ENCODE peak calls at places on chromosomes 16 and 17, in ten cellular contexts. One of them, this sample, is unnamed.

GRCh38 chr17:63930951-63931575 is 1.1 kb downstream of the CD79B start:
- DNase-seq in activated T-helper 1 cell treated with anti-CD3 and anti-CD28 coated beads, Interleukin-12 subunit alpha, Interleukin-12 subunit beta, Interleukin-2, Interleukin-4 antibody, amounts not matched to agents 30 ng/mL and 10 ng/mL and 1 ng/mL, durations not matched to agents 14 hours and 24 hours and 36 hours: peak; percentile 54
- DNase-seq in Right ventricle myocardium superior: peak; percentile 88
- DNase-seq in GOT3: no peak
- DNase-seq in effector memory CD8-positive, alpha-beta T cell: peak; percentile 44
- DNase-seq in glomerular endothelial cell: no peak
- DNase-seq in stimulated activated CD8-positive, alpha-beta memory T cell treated with anti-CD3 and anti-CD28 coated beads, Interleukin-15, amount 100 ng/mL, for 24 hours: no peak
- DNase-seq in stimulated activated naive CD8-positive, alpha-beta T cell treated with anti-CD3 and anti-CD28 coated beads, Interleukin-15, amount 100 ng/mL, for 72 hours: peak; percentile 55
- DNase-seq in ELF-1: peak; percentile 66
- DNase-seq in gastrocnemius medialis: no peak
- DNase-seq in this sample: no peak

GRCh38 chr17:8918811-8919210 is 46.7 kb downstream of the PIK3R5 start:
- DNase-seq in stimulated activated CD8-positive, alpha-beta memory T cell treated with anti-CD3 and anti-CD28 coated beads, Interleukin-15, amount 100 ng/mL, for 24 hours: no peak
- DNase-seq in glomerular endothelial cell: no peak
- DNase-seq in stimulated activated naive CD8-positive, alpha-beta T cell treated with anti-CD3 and anti-CD28 coated beads, Interleukin-15, amount 100 ng/mL, for 72 hours: no peak
- DNase-seq in Right ventricle myocardium superior: no peak
- DNase-seq in effector memory CD8-positive, alpha-beta T cell: no peak
- DNase-seq in activated T-helper 1 cell treated with anti-CD3 and anti-CD28 coated beads, Interleukin-12 subunit alpha, Interleukin-12 subunit beta, Interleukin-2, Interleukin-4 antibody, amounts not matched to agents 30 ng/mL and 10 ng/mL and 1 ng/mL, durations not matched to agents 14 hours and 24 hours and 36 hours: no peak
- DNase-seq in ELF-1: no peak
- DNase-seq in gastrocnemius medialis: no peak
- DNase-seq in GOT3: no peak
- DNase-seq in this sample: no peak

GRCh38 chr17:15381707-15382106 is 40.3 kb upstream of the TEKT3 start:
- DNase-seq in stimulated activated naive CD8-positive, alpha-beta T cell treated with anti-CD3 and anti-CD28 coated beads, Interleukin-15, amount 100 ng/mL, for 72 hours: no peak
- DNase-seq in ELF-1: no peak
- DNase-seq in stimulated activated CD8-positive, alpha-beta memory T cell treated with anti-CD3 and anti-CD28 coated beads, Interleukin-15, amount 100 ng/mL, for 24 hours: no peak
- DNase-seq in glomerular endothelial cell: no peak
- DNase-seq in activated T-helper 1 cell treated with anti-CD3 and anti-CD28 coated beads, Interleukin-12 subunit alpha, Interleukin-12 subunit beta, Interleukin-2, Interleukin-4 antibody, amounts not matched to agents 30 ng/mL and 10 ng/mL and 1 ng/mL, durations not matched to agents 14 hours and 24 hours and 36 hours: no peak
- DNase-seq in gastrocnemius medialis: no peak
- DNase-seq in GOT3: no peak
- DNase-seq in Right ventricle myocardium superior: no peak
- DNase-seq in effector memory CD8-positive, alpha-beta T cell: no peak
- DNase-seq in this sample: no peak

GRCh38 chr16:60929-61878 is 7.6 kb downstream of the SNRNP25 start:
- DNase-seq in ELF-1: no peak
- DNase-seq in gastrocnemius medialis: no peak
- DNase-seq in stimulated activated CD8-positive, alpha-beta memory T cell treated with anti-CD3 and anti-CD28 coated beads, Interleukin-15, amount 100 ng/mL, for 24 hours: no peak
- DNase-seq in activated T-helper 1 cell treated with anti-CD3 and anti-CD28 coated beads, Interleukin-12 subunit alpha, Interleukin-12 subunit beta, Interleukin-2, Interleukin-4 antibody, amounts not matched to agents 30 ng/mL and 10 ng/mL and 1 ng/mL, durations not matched to agents 14 hours and 24 hours and 36 hours: no peak
- DNase-seq in GOT3: no peak
- DNase-seq in effector memory CD8-positive, alpha-beta T cell: no peak
- DNase-seq in glomerular endothelial cell: no peak
- DNase-seq in stimulated activated naive CD8-positive, alpha-beta T cell treated with anti-CD3 and anti-CD28 coated beads, Interleukin-15, amount 100 ng/mL, for 72 hours: no peak
- DNase-seq in Right ventricle myocardium superior: no peak
- DNase-seq in this sample: no peak

GRCh38 chr16:70290949-70291519 is 1.7 kb upstream of the AARS1 start:
- DNase-seq in activated T-helper 1 cell treated with anti-CD3 and anti-CD28 coated beads, Interleukin-12 subunit alpha, Interleukin-12 subunit beta, Interleukin-2, Interleukin-4 antibody, amounts not matched to agents 30 ng/mL and 10 ng/mL and 1 ng/mL, durations not matched to agents 14 hours and 24 hours and 36 hours: no peak
- DNase-seq in stimulated activated naive CD8-positive, alpha-beta T cell treated with anti-CD3 and anti-CD28 coated beads, Interleukin-15, amount 100 ng/mL, for 72 hours: no peak
- DNase-seq in effector memory CD8-positive, alpha-beta T cell: no peak
- DNase-seq in Right ventricle myocardium superior: no peak
- DNase-seq in ELF-1: no peak
- DNase-seq in GOT3: no peak
- DNase-seq in stimulated activated CD8-positive, alpha-beta memory T cell treated with anti-CD3 and anti-CD28 coated beads, Interleukin-15, amount 100 ng/mL, for 24 hours: no peak
- DNase-seq in glomerular endothelial cell: no peak
- DNase-seq in gastrocnemius medialis: no peak
- DNase-seq in this sample: no peak

GRCh38 chr17:66272699-66273390 is 29.6 kb upstream of the PRKCA start:
- DNase-seq in gastrocnemius medialis: no peak
- DNase-seq in ELF-1: no peak
- DNase-seq in stimulated activated CD8-positive, alpha-beta memory T cell treated with anti-CD3 and anti-CD28 coated beads, Interleukin-15, amount 100 ng/mL, for 24 hours: no peak
- DNase-seq in glomerular endothelial cell: no peak
- DNase-seq in activated T-helper 1 cell treated with anti-CD3 and anti-CD28 coated beads, Interleukin-12 subunit alpha, Interleukin-12 subunit beta, Interleukin-2, Interleukin-4 antibody, amounts not matched to agents 30 ng/mL and 10 ng/mL and 1 ng/mL, durations not matched to agents 14 hours and 24 hours and 36 hours: no peak
- DNase-seq in stimulated activated naive CD8-positive, alpha-beta T cell treated with anti-CD3 and anti-CD28 coated beads, Interleukin-15, amount 100 ng/mL, for 72 hours: no peak
- DNase-seq in GOT3: no peak
- DNase-seq in Right ventricle myocardium superior: no peak
- DNase-seq in effector memory CD8-positive, alpha-beta T cell: no peak
- DNase-seq in this sample: no peak

GRCh38 chr16:55717326-55717725 is 61.5 kb downstream of the SLC6A2 start:
- DNase-seq in stimulated activated CD8-positive, alpha-beta memory T cell treated with anti-CD3 and anti-CD28 coated beads, Interleukin-15, amount 100 ng/mL, for 24 hours: no peak
- DNase-seq in GOT3: no peak
- DNase-seq in stimulated activated naive CD8-positive, alpha-beta T cell treated with anti-CD3 and anti-CD28 coated beads, Interleukin-15, amount 100 ng/mL, for 72 hours: no peak
- DNase-seq in ELF-1: no peak
- DNase-seq in Right ventricle myocardium superior: no peak
- DNase-seq in effector memory CD8-positive, alpha-beta T cell: no peak
- DNase-seq in activated T-helper 1 cell treated with anti-CD3 and anti-CD28 coated beads, Interleukin-12 subunit alpha, Interleukin-12 subunit beta, Interleukin-2, Interleukin-4 antibody, amounts not matched to agents 30 ng/mL and 10 ng/mL and 1 ng/mL, durations not matched to agents 14 hours and 24 hours and 36 hours: no peak
- DNase-seq in glomerular endothelial cell: no peak
- DNase-seq in gastrocnemius medialis: no peak
- DNase-seq in this sample: no peak

GRCh38 chr16:58464916-58465731 is 34.8 kb upstream of the NDRG4 start:
- DNase-seq in stimulated activated CD8-positive, alpha-beta memory T cell treated with anti-CD3 and anti-CD28 coated beads, Interleukin-15, amount 100 ng/mL, for 24 hours: no peak
- DNase-seq in stimulated activated naive CD8-positive, alpha-beta T cell treated with anti-CD3 and anti-CD28 coated beads, Interleukin-15, amount 100 ng/mL, for 72 hours: no peak
- DNase-seq in Right ventricle myocardium superior: no peak
- DNase-seq in effector memory CD8-positive, alpha-beta T cell: no peak
- DNase-seq in GOT3: no peak
- DNase-seq in gastrocnemius medialis: no peak
- DNase-seq in activated T-helper 1 cell treated with anti-CD3 and anti-CD28 coated beads, Interleukin-12 subunit alpha, Interleukin-12 subunit beta, Interleukin-2, Interleukin-4 antibody, amounts not matched to agents 30 ng/mL and 10 ng/mL and 1 ng/mL, durations not matched to agents 14 hours and 24 hours and 36 hours: no peak
- DNase-seq in glomerular endothelial cell: no peak
- DNase-seq in ELF-1: peak; percentile 59
- DNase-seq in this sample: no peak

GRCh38 chr16:27311449-27311831 is 2.3 kb upstream of the IL4R start:
- DNase-seq in stimulated activated CD8-positive, alpha-beta memory T cell treated with anti-CD3 and anti-CD28 coated beads, Interleukin-15, amount 100 ng/mL, for 24 hours: no peak
- DNase-seq in stimulated activated naive CD8-positive, alpha-beta T cell treated with anti-CD3 and anti-CD28 coated beads, Interleukin-15, amount 100 ng/mL, for 72 hours: no peak
- DNase-seq in effector memory CD8-positive, alpha-beta T cell: no peak
- DNase-seq in glomerular endothelial cell: no peak
- DNase-seq in ELF-1: no peak
- DNase-seq in Right ventricle myocardium superior: no peak
- DNase-seq in activated T-helper 1 cell treated with anti-CD3 and anti-CD28 coated beads, Interleukin-12 subunit alpha, Interleukin-12 subunit beta, Interleukin-2, Interleukin-4 antibody, amounts not matched to agents 30 ng/mL and 10 ng/mL and 1 ng/mL, durations not matched to agents 14 hours and 24 hours and 36 hours: no peak
- DNase-seq in gastrocnemius medialis: no peak
- DNase-seq in GOT3: no peak
- DNase-seq in this sample: no peak

GRCh38 chr16:30054959-30055553 is 10.5 kb upstream of the ALDOA start:
- DNase-seq in GOT3: no peak
- DNase-seq in stimulated activated CD8-positive, alpha-beta memory T cell treated with anti-CD3 and anti-CD28 coated beads, Interleukin-15, amount 100 ng/mL, for 24 hours: no peak
- DNase-seq in stimulated activated naive CD8-positive, alpha-beta T cell treated with anti-CD3 and anti-CD28 coated beads, Interleukin-15, amount 100 ng/mL, for 72 hours: peak; percentile 62
- DNase-seq in ELF-1: peak; percentile 85
- DNase-seq in glomerular endothelial cell: no peak
- DNase-seq in effector memory CD8-positive, alpha-beta T cell: peak; percentile 35
- DNase-seq in Right ventricle myocardium superior: no peak
- DNase-seq in gastrocnemius medialis: no peak
- DNase-seq in activated T-helper 1 cell treated with anti-CD3 and anti-CD28 coated beads, Interleukin-12 subunit alpha, Interleukin-12 subunit beta, Interleukin-2, Interleukin-4 antibody, amounts not matched to agents 30 ng/mL and 10 ng/mL and 1 ng/mL, durations not matched to agents 14 hours and 24 hours and 36 hours: peak; percentile 39
- DNase-seq in this sample: no peak

GRCh38 chr17:9158545-9159452 is 137.5 kb downstream of the NTN1 start:
- DNase-seq in effector memory CD8-positive, alpha-beta T cell: no peak
- DNase-seq in activated T-helper 1 cell treated with anti-CD3 and anti-CD28 coated beads, Interleukin-12 subunit alpha, Interleukin-12 subunit beta, Interleukin-2, Interleukin-4 antibody, amounts not matched to agents 30 ng/mL and 10 ng/mL and 1 ng/mL, durations not matched to agents 14 hours and 24 hours and 36 hours: no peak
- DNase-seq in Right ventricle myocardium superior: no peak
- DNase-seq in gastrocnemius medialis: no peak
- DNase-seq in glomerular endothelial cell: no peak
- DNase-seq in GOT3: no peak
- DNase-seq in stimulated activated CD8-positive, alpha-beta memory T cell treated with anti-CD3 and anti-CD28 coated beads, Interleukin-15, amount 100 ng/mL, for 24 hours: no peak
- DNase-seq in stimulated activated naive CD8-positive, alpha-beta T cell treated with anti-CD3 and anti-CD28 coated beads, Interleukin-15, amount 100 ng/mL, for 72 hours: no peak
- DNase-seq in ELF-1: no peak
- DNase-seq in this sample: no peak

GRCh38 chr16:84562174-84562815 is 55.6 kb downstream of the COTL1 start:
- DNase-seq in effector memory CD8-positive, alpha-beta T cell: no peak
- DNase-seq in gastrocnemius medialis: no peak
- DNase-seq in activated T-helper 1 cell treated with anti-CD3 and anti-CD28 coated beads, Interleukin-12 subunit alpha, Interleukin-12 subunit beta, Interleukin-2, Interleukin-4 antibody, amounts not matched to agents 30 ng/mL and 10 ng/mL and 1 ng/mL, durations not matched to agents 14 hours and 24 hours and 36 hours: no peak
- DNase-seq in stimulated activated naive CD8-positive, alpha-beta T cell treated with anti-CD3 and anti-CD28 coated beads, Interleukin-15, amount 100 ng/mL, for 72 hours: no peak
- DNase-seq in glomerular endothelial cell: no peak
- DNase-seq in GOT3: no peak
- DNase-seq in Right ventricle myocardium superior: peak; percentile 56
- DNase-seq in stimulated activated CD8-positive, alpha-beta memory T cell treated with anti-CD3 and anti-CD28 coated beads, Interleukin-15, amount 100 ng/mL, for 24 hours: no peak
- DNase-seq in ELF-1: no peak
- DNase-seq in this sample: no peak

GRCh38 chr17:67221062-67221998 is 23.7 kb downstream of the HELZ start:
- DNase-seq in activated T-helper 1 cell treated with anti-CD3 and anti-CD28 coated beads, Interleukin-12 subunit alpha, Interleukin-12 subunit beta, Interleukin-2, Interleukin-4 antibody, amounts not matched to agents 30 ng/mL and 10 ng/mL and 1 ng/mL, durations not matched to agents 14 hours and 24 hours and 36 hours: peak; percentile 25
- DNase-seq in ELF-1: peak; percentile 53
- DNase-seq in stimulated activated CD8-positive, alpha-beta memory T cell treated with anti-CD3 and anti-CD28 coated beads, Interleukin-15, amount 100 ng/mL, for 24 hours: no peak
- DNase-seq in GOT3: no peak
- DNase-seq in Right ventricle myocardium superior: no peak
- DNase-seq in glomerular endothelial cell: peak; percentile 36
- DNase-seq in effector memory CD8-positive, alpha-beta T cell: peak; percentile 56
- DNase-seq in stimulated activated naive CD8-positive, alpha-beta T cell treated with anti-CD3 and anti-CD28 coated beads, Interleukin-15, amount 100 ng/mL, for 72 hours: peak; percentile 23
- DNase-seq in gastrocnemius medialis: peak; percentile 25
- DNase-seq in this sample: no peak

GRCh38 chr17:17940451-17940911 is 31.7 kb downstream of the TOM1L2 start:
- DNase-seq in stimulated activated naive CD8-positive, alpha-beta T cell treated with anti-CD3 and anti-CD28 coated beads, Interleukin-15, amount 100 ng/mL, for 72 hours: no peak
- DNase-seq in stimulated activated CD8-positive, alpha-beta memory T cell treated with anti-CD3 and anti-CD28 coated beads, Interleukin-15, amount 100 ng/mL, for 24 hours: no peak
- DNase-seq in gastrocnemius medialis: no peak
- DNase-seq in effector memory CD8-positive, alpha-beta T cell: no peak
- DNase-seq in glomerular endothelial cell: no peak
- DNase-seq in GOT3: no peak
- DNase-seq in ELF-1: no peak
- DNase-seq in Right ventricle myocardium superior: no peak
- DNase-seq in activated T-helper 1 cell treated with anti-CD3 and anti-CD28 coated beads, Interleukin-12 subunit alpha, Interleukin-12 subunit beta, Interleukin-2, Interleukin-4 antibody, amounts not matched to agents 30 ng/mL and 10 ng/mL and 1 ng/mL, durations not matched to agents 14 hours and 24 hours and 36 hours: no peak
- DNase-seq in this sample: no peak

GRCh38 chr17:19383681-19384470 is 3.1 kb downstream of the MFAP4 start:
- DNase-seq in gastrocnemius medialis: peak; percentile 47
- DNase-seq in activated T-helper 1 cell treated with anti-CD3 and anti-CD28 coated beads, Interleukin-12 subunit alpha, Interleukin-12 subunit beta, Interleukin-2, Interleukin-4 antibody, amounts not matched to agents 30 ng/mL and 10 ng/mL and 1 ng/mL, durations not matched to agents 14 hours and 24 hours and 36 hours: no peak
- DNase-seq in effector memory CD8-positive, alpha-beta T cell: no peak
- DNase-seq in stimulated activated naive CD8-positive, alpha-beta T cell treated with anti-CD3 and anti-CD28 coated beads, Interleukin-15, amount 100 ng/mL, for 72 hours: no peak
- DNase-seq in stimulated activated CD8-positive, alpha-beta memory T cell treated with anti-CD3 and anti-CD28 coated beads, Interleukin-15, amount 100 ng/mL, for 24 hours: no peak
- DNase-seq in ELF-1: no peak
- DNase-seq in glomerular endothelial cell: no peak
- DNase-seq in GOT3: no peak
- DNase-seq in Right ventricle myocardium superior: peak; percentile 68
- DNase-seq in this sample: no peak

GRCh38 chr16:1614226-1615102 is 2.3 kb downstream of the CRAMP1 start:
- DNase-seq in GOT3: no peak
- DNase-seq in Right ventricle myocardium superior: peak; percentile 47
- DNase-seq in activated T-helper 1 cell treated with anti-CD3 and anti-CD28 coated beads, Interleukin-12 subunit alpha, Interleukin-12 subunit beta, Interleukin-2, Interleukin-4 antibody, amounts not matched to agents 30 ng/mL and 10 ng/mL and 1 ng/mL, durations not matched to agents 14 hours and 24 hours and 36 hours: no peak
- DNase-seq in ELF-1: peak; percentile 18
- DNase-seq in effector memory CD8-positive, alpha-beta T cell: no peak
- DNase-seq in stimulated activated naive CD8-positive, alpha-beta T cell treated with anti-CD3 and anti-CD28 coated beads, Interleukin-15, amount 100 ng/mL, for 72 hours: peak; percentile 35
- DNase-seq in stimulated activated CD8-positive, alpha-beta memory T cell treated with anti-CD3 and anti-CD28 coated beads, Interleukin-15, amount 100 ng/mL, for 24 hours: no peak
- DNase-seq in glomerular endothelial cell: no peak
- DNase-seq in gastrocnemius medialis: no peak
- DNase-seq in this sample: no peak

GRCh38 chr16:2836646-2837508 is 6.8 kb downstream of the ZG16B start:
- DNase-seq in ELF-1: no peak
- DNase-seq in stimulated activated naive CD8-positive, alpha-beta T cell treated with anti-CD3 and anti-CD28 coated beads, Interleukin-15, amount 100 ng/mL, for 72 hours: no peak
- DNase-seq in Right ventricle myocardium superior: no peak
- DNase-seq in glomerular endothelial cell: no peak
- DNase-seq in effector memory CD8-positive, alpha-beta T cell: no peak
- DNase-seq in stimulated activated CD8-positive, alpha-beta memory T cell treated with anti-CD3 and anti-CD28 coated beads, Interleukin-15, amount 100 ng/mL, for 24 hours: no peak
- DNase-seq in activated T-helper 1 cell treated with anti-CD3 and anti-CD28 coated beads, Interleukin-12 subunit alpha, Interleukin-12 subunit beta, Interleukin-2, Interleukin-4 antibody, amounts not matched to agents 30 ng/mL and 10 ng/mL and 1 ng/mL, durations not matched to agents 14 hours and 24 hours and 36 hours: no peak
- DNase-seq in GOT3: no peak
- DNase-seq in gastrocnemius medialis: no peak
- DNase-seq in this sample: no peak

GRCh38 chr17:58309918-58310259 is 18.7 kb downstream of the TSPOAP1 start:
- DNase-seq in glomerular endothelial cell: no peak
- DNase-seq in Right ventricle myocardium superior: no peak
- DNase-seq in ELF-1: no peak
- DNase-seq in activated T-helper 1 cell treated with anti-CD3 and anti-CD28 coated beads, Interleukin-12 subunit alpha, Interleukin-12 subunit beta, Interleukin-2, Interleukin-4 antibody, amounts not matched to agents 30 ng/mL and 10 ng/mL and 1 ng/mL, durations not matched to agents 14 hours and 24 hours and 36 hours: no peak
- DNase-seq in stimulated activated CD8-positive, alpha-beta memory T cell treated with anti-CD3 and anti-CD28 coated beads, Interleukin-15, amount 100 ng/mL, for 24 hours: no peak
- DNase-seq in stimulated activated naive CD8-positive, alpha-beta T cell treated with anti-CD3 and anti-CD28 coated beads, Interleukin-15, amount 100 ng/mL, for 72 hours: no peak
- DNase-seq in gastrocnemius medialis: no peak
- DNase-seq in GOT3: no peak
- DNase-seq in effector memory CD8-positive, alpha-beta T cell: no peak
- DNase-seq in this sample: no peak

GRCh38 chr16:30030841-30031413 is at the start of gene TLCD3B:
- DNase-seq in gastrocnemius medialis: no peak
- DNase-seq in Right ventricle myocardium superior: no peak
- DNase-seq in activated T-helper 1 cell treated with anti-CD3 and anti-CD28 coated beads, Interleukin-12 subunit alpha, Interleukin-12 subunit beta, Interleukin-2, Interleukin-4 antibody, amounts not matched to agents 30 ng/mL and 10 ng/mL and 1 ng/mL, durations not matched to agents 14 hours and 24 hours and 36 hours: no peak
- DNase-seq in glomerular endothelial cell: no peak
- DNase-seq in GOT3: no peak
- DNase-seq in stimulated activated naive CD8-positive, alpha-beta T cell treated with anti-CD3 and anti-CD28 coated beads, Interleukin-15, amount 100 ng/mL, for 72 hours: no peak
- DNase-seq in ELF-1: no peak
- DNase-seq in effector memory CD8-positive, alpha-beta T cell: no peak
- DNase-seq in stimulated activated CD8-positive, alpha-beta memory T cell treated with anti-CD3 and anti-CD28 coated beads, Interleukin-15, amount 100 ng/mL, for 24 hours: no peak
- DNase-seq in this sample: no peak

GRCh38 chr17:36602030-36602737 is 801 bp downstream of the MRM1 start:
- DNase-seq in GOT3: no peak
- DNase-seq in glomerular endothelial cell: no peak
- DNase-seq in activated T-helper 1 cell treated with anti-CD3 and anti-CD28 coated beads, Interleukin-12 subunit alpha, Interleukin-12 subunit beta, Interleukin-2, Interleukin-4 antibody, amounts not matched to agents 30 ng/mL and 10 ng/mL and 1 ng/mL, durations not matched to agents 14 hours and 24 hours and 36 hours: no peak
- DNase-seq in ELF-1: peak; percentile 45
- DNase-seq in stimulated activated CD8-positive, alpha-beta memory T cell treated with anti-CD3 and anti-CD28 coated beads, Interleukin-15, amount 100 ng/mL, for 24 hours: no peak
- DNase-seq in effector memory CD8-positive, alpha-beta T cell: peak; percentile 19
- DNase-seq in stimulated activated naive CD8-positive, alpha-beta T cell treated with anti-CD3 and anti-CD28 coated beads, Interleukin-15, amount 100 ng/mL, for 72 hours: peak; percentile 30
- DNase-seq in gastrocnemius medialis: no peak
- DNase-seq in Right ventricle myocardium superior: no peak
- DNase-seq in this sample: no peak